ENCODE peak calls at places on chromosomes 13 and 19, in six cellular contexts. T is bronchial epithelial cell, M is AG09309, O is HCT116, X is kidney epithelial cell, R is GM20000. J is an unnamed sample.
A peak's percentile ranks its signal among the peaks of the same experiment; 100 is the strongest.

GRCh38 chr13:46961719-46962118 is 64.9 kb upstream of the HTR2A start:
- DNase-seq in R (peak; percentile 70), T (peak; percentile 81), M (peak; percentile 74), X (peak; percentile 71), O (no peak), J (peak; percentile 76)

GRCh38 chr19:13347351-13347750 is 158.9 kb downstream of the CACNA1A start:
- DNase-seq in T (no peak), M (no peak), X (no peak), R (no peak), O (no peak), J (no peak)

GRCh38 chr19:36090930-36091695 is 19.8 kb upstream of the OVOL3 start:
- DNase-seq in X (no peak), R (no peak), M (no peak), O (no peak), T (no peak), J (no peak)

GRCh38 chr19:1245884-1246816 is 2.2 kb upstream of the MIDN start:
- DNase-seq in R (no peak), X (no peak), O (no peak), M (no peak), T (no peak), J (no peak)

GRCh38 chr13:39910833-39911232 is 255.4 kb downstream of the COG6 start:
- DNase-seq in O (no peak), X (no peak), T (no peak), R (no peak), M (peak; percentile 46), J (no peak)

GRCh38 chr19:48726573-48726972 is 7.0 kb upstream of the MAMSTR start:
- DNase-seq in O (no peak), R (no peak), M (no peak), T (no peak), X (no peak), J (no peak)

GRCh38 chr13:48603375-48603774 is 50.4 kb upstream of the CYSLTR2 start:
- DNase-seq in R (no peak), O (no peak), T (no peak), M (no peak), X (no peak), J (no peak)

GRCh38 chr19:12574036-12574435 is 22.8 kb upstream of the ZNF564 start:
- DNase-seq in X (no peak), O (no peak), R (peak; percentile 54), M (no peak), T (no peak), J (peak; percentile 58)

GRCh38 chr19:41350735-41351338 is 2.9 kb downstream of the TGFB1 start:
- DNase-seq in X (no peak), M (no peak), T (peak; percentile 44), O (no peak), R (no peak), J (no peak)

GRCh38 chr19:54805665-54806515 is 2.5 kb downstream of the KIR2DL4 start:
- DNase-seq in M (no peak), T (no peak), X (no peak), R (no peak), O (no peak), J (no peak)

GRCh38 chr13:83197316-83197715 is 685.0 kb downstream of the SLITRK1 start:
- DNase-seq in M (no peak), O (no peak), R (no peak), X (no peak), T (no peak), J (no peak)

GRCh38 chr19:30848626-30849322 is 476.6 kb downstream of the ZNF536 start:
- DNase-seq in M (no peak), X (no peak), T (no peak), O (no peak), R (no peak), J (no peak)

GRCh38 chr19:48565090-48565489 is 13.1 kb downstream of the SULT2B1 start:
- DNase-seq in T (no peak), M (no peak), O (no peak), X (no peak), R (no peak), J (no peak)

GRCh38 chr19:34838753-34839431 is 65.9 kb upstream of the ZNF599 start:
- DNase-seq in X (no peak), R (no peak), T (no peak), M (no peak), O (no peak), J (no peak)

GRCh38 chr19:14081797-14082674 is 3.5 kb downstream of the C19orf67 start:
- DNase-seq in R (peak; percentile 72), M (no peak), O (no peak), T (peak; percentile 82), X (no peak), J (peak; percentile 76)

GRCh38 chr13:30388401-30389283 is 33.7 kb upstream of the UBE2L5 start:
- DNase-seq in X (no peak), R (no peak), O (no peak), M (peak; percentile 59), T (peak; percentile 70), J (no peak)

GRCh38 chr13:112526146-112526853 is 61.7 kb downstream of the TUBGCP3 start:
- DNase-seq in X (no peak), T (no peak), M (no peak), R (no peak), O (no peak), J (no peak)

GRCh38 chr13:112532837-112533745 is 54.9 kb downstream of the TUBGCP3 start:
- DNase-seq in T (no peak), O (no peak), M (no peak), X (no peak), R (no peak), J (no peak)

GRCh38 chr13:112531263-112531794 is 56.6 kb downstream of the TUBGCP3 start:
- DNase-seq in O (no peak), R (no peak), X (no peak), T (no peak), M (no peak), J (no peak)

GRCh38 chr13:112525306-112525945 is 62.5 kb downstream of the TUBGCP3 start:
- DNase-seq in X (no peak), M (no peak), O (no peak), R (no peak), T (peak; percentile 53), J (no peak)

DNA sequence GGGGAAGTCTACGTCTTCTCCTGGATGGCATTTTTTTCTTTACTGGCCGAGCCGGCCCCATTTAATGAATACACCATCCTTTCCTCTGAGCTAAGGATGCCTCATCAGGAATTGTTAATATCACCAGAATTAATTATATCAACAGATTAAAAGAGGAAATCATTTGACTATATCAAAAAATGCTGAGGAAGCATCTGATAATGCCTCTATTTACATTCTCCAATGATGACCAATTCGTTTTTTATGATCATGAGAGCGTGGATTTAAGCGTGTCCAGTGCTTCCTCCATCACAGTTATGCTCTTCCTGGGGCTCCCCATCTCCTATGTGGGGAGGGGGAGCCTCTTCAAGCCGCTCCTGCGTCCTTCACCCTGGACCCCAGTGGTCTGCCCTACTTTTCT is 58.7 kb downstream of the TUBGCP3 start:
- DNase-seq in T (no peak), R (no peak), O (no peak), X (no peak), M (no peak), J (no peak)
- TF ChIP-seq CTCF in T (no peak), R (no peak), O (no peak), X (no peak), M (no peak), J (no peak)

DNA sequence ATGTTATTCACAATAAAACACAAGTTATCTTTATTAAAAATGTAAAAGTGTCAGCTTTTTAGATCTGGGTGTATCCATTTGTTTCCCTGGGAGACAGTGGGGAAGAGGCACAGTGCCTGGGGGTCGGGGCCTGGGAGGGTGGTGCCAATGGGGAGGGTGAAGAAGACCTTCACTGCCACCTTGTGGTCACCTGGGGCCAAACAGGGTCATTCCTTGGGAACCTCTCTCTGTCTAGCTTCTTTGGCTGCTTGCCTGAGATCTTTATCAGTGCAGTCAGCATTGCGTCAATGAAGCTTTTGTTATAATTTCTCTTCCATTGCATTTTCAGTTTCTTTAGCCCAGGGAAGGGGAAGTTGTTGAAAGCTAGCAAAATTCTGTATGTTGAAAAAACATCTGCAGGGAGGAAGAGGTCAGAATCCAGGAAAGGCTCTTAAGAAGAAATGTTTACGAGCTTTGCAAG is 39.1 kb downstream of the PCDH8 start:
- DNase-seq in X (peak; percentile 39), T (peak; percentile 69), R (peak; percentile 85), M (peak; percentile 1), O (peak; percentile 72), J (peak; percentile 83)
- TF ChIP-seq CTCF in X (peak; percentile 75), T (peak; percentile 77), R (peak; percentile 57), M (peak; percentile 26), O (peak; percentile 80), J (peak; percentile 77)

DNA sequence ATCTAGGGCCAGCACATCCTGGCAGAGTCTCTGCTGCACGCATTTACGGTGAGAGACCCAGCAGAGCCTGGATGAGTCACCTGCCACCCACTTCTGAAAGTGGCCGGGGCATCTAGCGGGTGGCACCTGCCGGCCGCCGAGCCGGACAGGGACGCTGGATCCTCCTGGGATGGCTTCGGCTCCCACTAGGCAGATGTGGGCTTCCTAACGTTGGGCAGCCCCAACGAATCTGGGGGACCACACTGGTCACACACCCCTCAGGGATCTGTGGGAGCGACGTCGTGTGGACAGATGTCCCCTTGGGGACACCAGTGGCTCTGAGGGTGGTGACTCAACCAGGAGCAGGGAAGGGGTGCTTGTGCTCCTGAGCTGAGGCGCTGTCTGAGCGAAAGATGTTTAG is 32.2 kb downstream of the TMEM255B start:
- DNase-seq in M (no peak), X (no peak), T (no peak), R (no peak), O (no peak), J (no peak)
- TF ChIP-seq CTCF in M (no peak), X (no peak), T (no peak), R (no peak), O (no peak), J (no peak)

DNA sequence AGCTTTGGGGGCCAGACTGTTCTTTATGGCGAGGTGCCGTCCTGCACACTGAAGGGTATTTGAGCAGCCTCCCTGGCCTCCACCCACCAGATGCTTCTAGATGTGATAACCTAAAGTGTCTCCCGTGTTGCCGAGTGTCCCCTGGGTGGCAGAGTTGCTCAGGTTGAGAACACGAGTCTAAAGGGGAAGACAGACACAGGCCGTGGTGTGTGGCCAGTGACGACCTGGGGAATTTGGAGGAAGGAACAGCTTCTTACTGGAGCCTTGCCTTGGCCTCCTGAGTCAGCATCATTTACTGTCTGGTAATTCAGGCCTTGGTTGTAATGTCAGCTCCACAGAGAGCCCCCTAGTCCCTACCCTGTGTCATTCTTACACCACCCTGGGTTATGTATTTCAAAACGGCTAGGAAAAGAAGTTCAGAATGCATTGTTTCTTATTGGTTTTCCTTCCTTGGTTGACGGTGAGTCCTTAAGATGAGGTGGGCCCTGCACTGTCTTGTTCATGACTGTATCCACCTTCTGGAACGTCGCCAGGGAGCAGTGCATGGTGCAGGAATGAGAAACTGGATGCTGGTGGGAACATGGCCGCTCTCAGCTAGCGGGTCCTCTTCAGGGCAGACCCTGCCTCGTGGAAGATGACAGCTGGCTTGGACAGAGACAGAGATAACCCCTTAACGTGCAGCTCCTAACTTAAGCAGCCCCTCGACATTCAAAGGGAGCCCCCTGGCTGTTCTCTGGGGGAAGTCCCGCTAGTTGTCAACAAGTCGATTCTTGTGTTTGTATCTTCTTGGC is 7.1 kb downstream of the SIN3B start:
- DNase-seq in X (no peak), R (peak; percentile 76), T (peak; percentile 22), O (no peak), M (no peak), J (peak; percentile 65)
- TF ChIP-seq CTCF in X (peak; percentile 6), R (peak; percentile 25), T (no peak), O (peak; percentile 20), M (no peak), J (peak; percentile 48)

GRCh38 chr19:39119830-39120229 is 5.8 kb upstream of the PAK4 start:
- DNase-seq in O (no peak), R (no peak), X (no peak), T (no peak), M (no peak), J (no peak)
- TF ChIP-seq CTCF in O (no peak), R (no peak), X (no peak), T (no peak), M (no peak), J (no peak)

GRCh38 chr19:15112385-15112784 is 5.2 kb downstream of the SYDE1 start:
- DNase-seq in T (peak; percentile 42), X (no peak), O (peak; percentile 60), R (no peak), M (no peak), J (no peak)
- TF ChIP-seq CTCF in T (no peak), X (no peak), O (no peak), R (no peak), M (peak; percentile 1), J (no peak)